ENCODE peak calls at places on chromosomes 16 and 17, in nine cellular contexts. J, W, B, T, X, R, Y, Z and A are unnamed samples. For H3K36me3, the result is how much of the 10 kb centered on the place peaks cover.

GRCh38 chr16:77416939-77417480 is 17.8 kb downstream of the ADAMTS18 start:
- DNase-seq in R (no peak), J (no peak), Z (no peak), Y (no peak), W (no peak), B (no peak), X (no peak), T (no peak), A (no peak)

GRCh38 chr16:17396762-17397498 is 73.8 kb downstream of the XYLT1 start:
- DNase-seq in R (no peak), B (no peak), X (no peak), W (no peak), Y (peak), Z (peak), T (no peak), J (no peak), A (no peak)

GRCh38 chr16:86714166-86714565 is 135.8 kb downstream of the FOXL1 start:
- DNase-seq in W (peak), B (no peak), X (peak), J (no peak), R (no peak), Z (no peak), Y (no peak), T (no peak), A (no peak)

GRCh38 chr17:79038545-79039135 is 14.7 kb downstream of the C1QTNF1 start:
- DNase-seq in J (no peak), T (peak), B (no peak), Z (no peak), Y (no peak), R (peak), W (no peak), X (no peak), A (peak)

GRCh38 chr16:72109300-72109699 is 15.7 kb downstream of the DHX38 start:
- DNase-seq in Z (no peak), R (no peak), X (no peak), W (no peak), T (no peak), B (no peak), Y (no peak), J (no peak), A (no peak)

GRCh38 chr16:65312795-65313194 is 190.9 kb upstream of the CDH11 start:
- DNase-seq in W (no peak), Y (no peak), B (no peak), T (no peak), X (no peak), Z (no peak), J (no peak), R (no peak), A (no peak)

GRCh38 chr16:6510261-6510660 is 822.4 kb upstream of the RBFOX1 start:
- DNase-seq in B (no peak), W (no peak), Z (no peak), X (no peak), Y (no peak), R (no peak), J (no peak), T (no peak), A (no peak)

GRCh38 chr17:46115687-46116086 is 77.5 kb downstream of the KANSL1 start:
- DNase-seq in B (no peak), W (no peak), R (no peak), Y (no peak), X (no peak), J (no peak), T (no peak), Z (no peak), A (no peak)

GRCh38 chr17:199195-199604 is 17.8 kb upstream of the DOC2B start:
- DNase-seq in B (no peak), T (no peak), R (peak), Y (no peak), J (no peak), Z (no peak), W (no peak), X (no peak), A (no peak)

GRCh38 chr17:55284944-55285339 is 20.2 kb downstream of the HLF start:
- DNase-seq in R (peak), W (no peak), J (no peak), X (no peak), Y (no peak), B (no peak), T (no peak), Z (no peak), A (no peak)

DNA sequence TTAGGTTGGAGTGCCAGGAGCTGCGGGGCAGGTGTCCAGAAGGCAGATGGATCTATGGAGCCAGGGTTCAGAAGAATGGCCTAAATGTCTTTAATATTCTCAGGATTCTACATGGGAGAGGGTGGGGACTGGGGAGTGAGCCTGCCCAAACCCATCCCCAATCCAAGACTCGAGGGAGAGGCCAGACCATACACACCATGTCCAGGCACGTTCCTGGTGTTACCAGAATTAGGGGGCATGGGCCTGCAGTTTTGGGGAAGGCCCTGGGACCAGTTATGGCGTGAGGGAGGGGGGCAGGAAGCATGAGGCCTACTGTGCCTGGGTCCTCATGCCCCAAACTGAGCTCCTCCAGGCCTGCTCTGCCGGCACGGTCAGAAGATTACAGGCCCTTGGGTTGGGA is 1.9 kb downstream of the TAX1BP3 start:
- DNase-seq in W (no peak), Y (no peak), T (no peak), B (no peak), X (no peak), R (no peak), J (no peak), Z (no peak), A (peak)
- H3K36me3 ChIP-seq in W (under half), Y (under half), T (under half), B (under half), X (under half), R (under half), J (under half), Z (under half), A (under half)

GRCh38 chr17:72883351-72883750 is 209.1 kb downstream of the SLC39A11 start:
- DNase-seq in W (no peak), T (no peak), R (no peak), J (no peak), Z (no peak), B (no peak), Y (no peak), X (no peak), A (no peak)

GRCh38 chr17:72876413-72876812 is 216.1 kb downstream of the SLC39A11 start:
- DNase-seq in Z (no peak), B (no peak), X (no peak), T (no peak), R (no peak), W (no peak), Y (no peak), J (no peak), A (no peak)

GRCh38 chr17:72877348-72877747 is 215.1 kb downstream of the SLC39A11 start:
- DNase-seq in R (no peak), T (no peak), W (no peak), Z (no peak), Y (no peak), B (no peak), X (no peak), J (no peak), A (no peak)

GRCh38 chr17:72878975-72879660 is 213.4 kb downstream of the SLC39A11 start:
- DNase-seq in Y (no peak), B (no peak), T (no peak), W (no peak), R (no peak), X (no peak), Z (no peak), J (no peak), A (peak)

GRCh38 chr17:72879877-72880276 is 212.6 kb downstream of the SLC39A11 start:
- DNase-seq in B (no peak), W (no peak), Z (no peak), T (no peak), J (no peak), X (no peak), Y (no peak), R (no peak), A (no peak)
- H3K36me3 ChIP-seq in B (under half), W (under half), Z (under half), T (under half), J (under half), X (under half), Y (under half), R (under half), A (under half)

DNA sequence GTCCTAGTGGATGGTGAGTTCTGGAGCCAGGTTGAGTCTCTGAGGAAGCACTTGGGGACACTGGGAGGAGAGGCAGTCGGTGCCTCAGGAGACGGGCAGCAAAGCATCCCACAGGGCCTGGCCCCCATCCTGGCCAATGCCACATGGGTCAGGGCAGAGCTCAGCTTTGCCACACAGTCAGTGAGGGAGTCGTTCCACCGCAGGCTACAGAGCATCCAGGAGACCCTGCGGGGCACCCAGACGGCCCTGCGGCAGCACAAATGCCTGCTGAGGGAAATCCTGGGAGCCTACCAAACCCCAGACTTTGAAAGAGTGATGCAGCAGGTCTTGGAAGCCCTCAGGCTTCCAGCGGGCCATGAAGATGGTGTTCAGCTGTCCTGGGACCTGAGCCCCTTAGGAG is 39.7 kb downstream of the PLD6 start:
- DNase-seq in J (no peak), R (peak), X (no peak), Y (no peak), W (no peak), B (peak), Z (no peak), T (no peak), A (no peak)
- H3K36me3 ChIP-seq in J (under half), R (under half), X (half or more), Y (under half), W (under half), B (under half), Z (under half), T (under half), A (under half)

GRCh38 chr16:3673676-3674377 is 19.3 kb downstream of the DNASE1 start:
- DNase-seq in R (no peak), B (peak), W (no peak), T (no peak), Z (no peak), Y (no peak), J (no peak), X (no peak), A (no peak)
- H3K36me3 ChIP-seq in R (under half), B (under half), W (under half), T (under half), Z (under half), Y (under half), J (half or more), X (half or more), A (under half)

GRCh38 chr17:21595086-21595485 is 97.2 kb upstream of the KCNJ18 start:
- DNase-seq in Y (no peak), R (no peak), J (no peak), Z (no peak), T (no peak), W (no peak), X (no peak), B (no peak), A (no peak)
- H3K36me3 ChIP-seq in Y (under half), R (under half), J (under half), Z (under half), T (under half), W (under half), X (under half), B (under half), A (under half)

DNA sequence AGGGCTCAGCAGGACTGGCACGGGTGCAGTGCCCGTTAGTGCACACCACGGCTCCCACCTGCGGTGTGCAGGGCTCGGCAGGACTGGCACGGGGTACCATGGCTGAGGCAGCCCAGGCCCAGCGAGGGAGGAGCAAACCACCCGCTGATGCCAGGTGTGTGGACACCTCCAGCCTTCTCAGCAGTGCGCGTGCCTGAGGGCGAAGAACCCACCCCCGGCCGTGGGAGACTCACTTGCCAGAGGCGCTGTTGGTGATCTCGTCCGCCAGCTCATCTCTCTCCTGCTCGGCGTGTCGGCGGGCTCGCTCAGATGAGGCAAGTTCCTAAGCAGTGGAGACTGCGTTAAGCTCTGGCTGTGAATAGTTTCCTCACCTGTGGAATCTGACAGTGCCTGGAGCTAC is 45.4 kb downstream of the NDEL1 start:
- DNase-seq in J (no peak), R (peak), Z (no peak), Y (no peak), T (no peak), B (no peak), X (no peak), W (no peak), A (no peak)
- H3K36me3 ChIP-seq in J (half or more), R (under half), Z (under half), Y (under half), T (under half), B (under half), X (half or more), W (half or more), A (under half)

GRCh38 chr17:28723159-28723835 is 2.7 kb downstream of the TLCD1 start:
- DNase-seq in B (no peak), W (no peak), X (no peak), J (no peak), R (no peak), Y (no peak), T (no peak), Z (no peak), A (no peak)
- H3K36me3 ChIP-seq in B (under half), W (under half), X (under half), J (half or more), R (under half), Y (under half), T (under half), Z (under half), A (under half)

GRCh38 chr16:88428156-88428555 is 24.9 kb upstream of the ZFPM1 start:
- DNase-seq in Y (no peak), R (no peak), T (no peak), W (no peak), B (no peak), X (no peak), Z (no peak), J (no peak), A (no peak)
- H3K36me3 ChIP-seq in Y (under half), R (under half), T (under half), W (under half), B (under half), X (under half), Z (under half), J (under half), A (under half)

GRCh38 chr17:28745777-28746473 is 2.1 kb downstream of the TRAF4 start:
- DNase-seq in W (peak), Y (no peak), Z (no peak), T (no peak), R (peak), J (no peak), X (peak), B (peak), A (peak)

GRCh38 chr17:28747801-28748750 is 4.3 kb downstream of the TRAF4 start:
- DNase-seq in B (no peak), Z (no peak), X (no peak), W (no peak), Y (no peak), T (no peak), J (no peak), R (peak), A (no peak)

GRCh38 chr17:28747046-28747691 is 3.4 kb downstream of the TRAF4 start:
- DNase-seq in Z (no peak), W (peak), T (no peak), R (peak), J (no peak), B (peak), X (no peak), Y (no peak), A (peak)

GRCh38 chr17:28745052-28745776 is 1.4 kb downstream of the TRAF4 start:
- DNase-seq in J (peak), T (no peak), B (peak), R (peak), Z (peak), X (peak), Y (peak), W (peak), A (peak)

DNA sequence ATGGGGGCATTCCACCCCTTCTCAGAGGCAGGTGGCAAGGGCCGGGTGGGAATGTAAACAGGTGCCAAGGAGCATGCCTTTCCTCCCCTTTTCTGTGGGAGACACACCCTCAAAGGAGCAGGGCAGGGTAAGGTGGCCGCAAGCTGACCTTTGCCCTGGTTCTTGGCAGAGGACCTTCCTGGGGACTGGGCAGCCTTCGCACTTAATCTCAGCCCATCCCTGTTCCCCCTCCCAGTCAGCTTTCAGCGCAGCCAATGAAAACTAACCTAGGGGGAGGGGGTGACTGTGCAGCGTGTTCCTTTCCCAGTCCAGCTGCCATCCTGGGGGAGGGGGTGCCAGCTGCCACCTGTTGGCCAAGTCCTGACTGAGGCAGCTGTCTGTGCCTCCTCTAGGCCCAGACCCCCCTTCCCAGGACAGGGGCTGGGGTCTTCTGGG is 2.8 kb downstream of the TRAF4 start:
- DNase-seq in Z (no peak), W (peak), X (no peak), Y (no peak), R (peak), T (no peak), B (peak), J (no peak), A (no peak)
- H3K36me3 ChIP-seq in Z (under half), W (under half), X (under half), Y (under half), R (under half), T (under half), B (under half), J (half or more), A (under half)